ENCODE peak calls at places on chromosome 15, in nine cellular contexts. O, P, I, H, J, Q, A, E and W are unnamed samples.

GRCh38 chr15:57694264-57694663 is 12.2 kb upstream of the POLR2M start:
- DNase-seq in O (no peak), P (no peak), I (no peak), H (no peak), J (no peak), Q (no peak), A (no peak), E (no peak), W (no peak)

GRCh38 chr15:95598456-95598855 is 732.0 kb upstream of the NR2F2 start:
- DNase-seq in O (no peak), P (no peak), I (no peak), H (no peak), J (no peak), Q (no peak), A (no peak), E (no peak), W (no peak)

GRCh38 chr15:57298204-57298603 is 78.1 kb upstream of the CGNL1 start:
- DNase-seq in O (no peak), P (no peak), I (no peak), H (no peak), J (no peak), Q (no peak), A (no peak), E (no peak), W (no peak)

GRCh38 chr15:32866486-32867312 is 148.9 kb downstream of the GREM1 start:
- DNase-seq in O (no peak), P (peak), I (peak), H (no peak), J (no peak), Q (no peak), A (no peak), E (no peak), W (peak)

GRCh38 chr15:70504305-70504951 is 258.9 kb downstream of the UACA start:
- DNase-seq in O (peak), P (no peak), I (peak), H (peak), J (no peak), Q (peak), A (peak), E (no peak), W (peak)

GRCh38 chr15:66981746-66982145 is 83.7 kb upstream of the SMAD3 start:
- DNase-seq in O (no peak), P (no peak), I (no peak), H (no peak), J (peak), Q (no peak), A (no peak), E (no peak), W (no peak)

GRCh38 chr15:90413411-90414379 is 25.7 kb downstream of the IQGAP1 start:
- DNase-seq in O (peak), P (no peak), I (no peak), H (no peak), J (no peak), Q (peak), A (no peak), E (no peak), W (peak)

GRCh38 chr15:62242999-62243398 is 77.9 kb upstream of the C2CD4B start:
- DNase-seq in O (no peak), P (no peak), I (no peak), H (no peak), J (no peak), Q (no peak), A (no peak), E (no peak), W (no peak)

GRCh38 chr15:88072598-88073385 is 183.7 kb downstream of the NTRK3 start:
- DNase-seq in O (no peak), P (no peak), I (no peak), H (no peak), J (peak), Q (no peak), A (no peak), E (no peak), W (no peak)

GRCh38 chr15:60584355-60585023 is 105.5 kb upstream of the ICE2 start:
- DNase-seq in O (no peak), P (no peak), I (no peak), H (no peak), J (no peak), Q (no peak), A (no peak), E (no peak), W (no peak)

GRCh38 chr15:38176696-38177095 is 75.9 kb upstream of the SPRED1 start:
- DNase-seq in O (no peak), P (no peak), I (no peak), H (no peak), J (no peak), Q (no peak), A (no peak), E (no peak), W (no peak)

GRCh38 chr15:57550640-57551039 is 41.1 kb upstream of the MYZAP start:
- DNase-seq in O (peak), P (no peak), I (no peak), H (no peak), J (no peak), Q (no peak), A (no peak), E (no peak), W (no peak)

GRCh38 chr15:38260077-38260476 is 7.4 kb downstream of the SPRED1 start:
- DNase-seq in O (no peak), P (no peak), I (no peak), H (no peak), J (peak), Q (peak), A (no peak), E (no peak), W (no peak)

GRCh38 chr15:73127302-73127936 is 75.2 kb downstream of the NEO1 start:
- DNase-seq in O (no peak), P (peak), I (peak), H (peak), J (peak), Q (peak), A (peak), E (no peak), W (peak)

GRCh38 chr15:87610366-87610765 is 646.2 kb downstream of the NTRK3 start:
- DNase-seq in O (no peak), P (no peak), I (no peak), H (no peak), J (no peak), Q (peak), A (no peak), E (no peak), W (no peak)

GRCh38 chr15:101016581-101016980 is 97.4 kb downstream of the LRRK1 start:
- DNase-seq in O (no peak), P (no peak), I (no peak), H (no peak), J (no peak), Q (no peak), A (peak), E (peak), W (no peak)

DNA sequence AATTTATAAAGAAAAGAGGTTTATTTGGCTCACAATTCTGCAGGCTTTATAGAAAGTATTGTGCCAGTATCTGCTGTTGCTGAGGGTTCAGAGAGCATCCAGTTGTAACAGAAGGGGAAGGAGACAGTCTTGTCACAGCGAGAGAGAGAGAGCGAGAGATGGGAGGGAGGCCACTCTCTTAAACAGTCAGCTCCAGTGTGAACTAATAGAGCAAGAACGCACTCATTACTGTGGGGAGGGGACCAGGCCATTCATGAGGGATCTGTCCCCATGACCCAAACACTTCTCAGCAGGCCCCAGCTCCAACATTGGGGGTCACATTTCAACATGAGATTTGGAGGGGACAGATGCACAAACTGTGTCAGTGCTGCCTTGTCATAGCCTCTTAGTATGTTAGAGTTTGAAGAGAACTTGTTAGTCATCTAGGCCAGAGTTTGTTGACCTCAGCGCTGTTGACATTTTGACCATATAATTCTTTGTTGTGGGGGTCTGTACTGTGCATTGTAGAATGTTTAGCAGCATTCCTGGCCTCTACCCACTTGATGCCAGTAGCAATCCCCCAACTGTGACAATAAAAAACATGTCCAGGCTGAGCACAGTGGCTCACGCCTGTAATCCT is 15.3 kb downstream of the STARD9 start:
- DNase-seq in O (no peak), P (no peak), I (no peak), H (no peak), J (no peak), Q (no peak), A (no peak), E (no peak), W (no peak)
- TF ChIP-seq CTCF in O (no peak), P (no peak), I (no peak), H (no peak), J (no peak), Q (no peak), A (no peak), E (no peak), W (no peak)

GRCh38 chr15:42510258-42511009 is 15.0 kb downstream of the SNAP23 start:
- DNase-seq in O (no peak), P (no peak), I (no peak), H (no peak), J (no peak), Q (no peak), A (no peak), E (no peak), W (no peak)

GRCh38 chr15:42511010-42511396 is 15.6 kb downstream of the SNAP23 start:
- DNase-seq in O (no peak), P (no peak), I (no peak), H (no peak), J (no peak), Q (peak), A (no peak), E (no peak), W (no peak)

GRCh38 chr15:42507514-42507913 is 12.1 kb downstream of the SNAP23 start:
- DNase-seq in O (no peak), P (no peak), I (no peak), H (no peak), J (no peak), Q (no peak), A (no peak), E (no peak), W (no peak)

GRCh38 chr15:42504631-42505030 is 9.2 kb downstream of the SNAP23 start:
- DNase-seq in O (no peak), P (no peak), I (no peak), H (no peak), J (no peak), Q (no peak), A (no peak), E (no peak), W (no peak)

GRCh38 chr15:42508263-42508690 is 12.8 kb downstream of the SNAP23 start:
- DNase-seq in O (no peak), P (no peak), I (no peak), H (no peak), J (peak), Q (no peak), A (peak), E (no peak), W (peak)
- H3K27ac ChIP-seq in O (no peak), P (no peak), I (no peak), H (no peak), J (no peak), Q (no peak), A (peak), E (peak), W (peak)

GRCh38 chr15:44300567-44300966 is 12.0 kb downstream of the GOLM2 start:
- DNase-seq in O (no peak), P (no peak), I (peak), H (no peak), J (no peak), Q (no peak), A (no peak), E (no peak), W (no peak)

GRCh38 chr15:44299997-44300396 is 11.5 kb downstream of the GOLM2 start:
- DNase-seq in O (no peak), P (no peak), I (no peak), H (no peak), J (no peak), Q (no peak), A (no peak), E (no peak), W (no peak)

GRCh38 chr15:44295909-44296420 is 7.4 kb downstream of the GOLM2 start:
- DNase-seq in O (no peak), P (no peak), I (no peak), H (no peak), J (no peak), Q (no peak), A (no peak), E (no peak), W (no peak)

GRCh38 chr15:44296625-44297524 is 8.4 kb downstream of the GOLM2 start:
- DNase-seq in O (peak), P (peak), I (peak), H (no peak), J (peak), Q (peak), A (no peak), E (no peak), W (no peak)

GRCh38 chr15:44298878-44299277 is 10.4 kb downstream of the GOLM2 start:
- DNase-seq in O (peak), P (peak), I (no peak), H (no peak), J (peak), Q (no peak), A (no peak), E (no peak), W (no peak)
- TF ChIP-seq CTCF in O (peak), P (peak), I (peak), H (peak), J (peak), Q (peak), A (peak), E (peak), W (no peak)

GRCh38 chr15:99109555-99110021 is 4.7 kb downstream of the SYNM start:
- DNase-seq in O (no peak), P (no peak), I (no peak), H (no peak), J (no peak), Q (no peak), A (no peak), E (no peak), W (no peak)
- H3K27ac ChIP-seq in O (no peak), P (no peak), I (no peak), H (no peak), J (no peak), Q (no peak), A (no peak), E (no peak), W (no peak)

GRCh38 chr15:52678036-52678467 is 1.1 kb downstream of the ATOSA start:
- DNase-seq in O (no peak), P (peak), I (no peak), H (peak), J (peak), Q (peak), A (peak), E (peak), W (peak)
- TF ChIP-seq CTCF in O (no peak), P (peak), I (no peak), H (peak), J (peak), Q (peak), A (no peak), E (peak), W (no peak)

DNA sequence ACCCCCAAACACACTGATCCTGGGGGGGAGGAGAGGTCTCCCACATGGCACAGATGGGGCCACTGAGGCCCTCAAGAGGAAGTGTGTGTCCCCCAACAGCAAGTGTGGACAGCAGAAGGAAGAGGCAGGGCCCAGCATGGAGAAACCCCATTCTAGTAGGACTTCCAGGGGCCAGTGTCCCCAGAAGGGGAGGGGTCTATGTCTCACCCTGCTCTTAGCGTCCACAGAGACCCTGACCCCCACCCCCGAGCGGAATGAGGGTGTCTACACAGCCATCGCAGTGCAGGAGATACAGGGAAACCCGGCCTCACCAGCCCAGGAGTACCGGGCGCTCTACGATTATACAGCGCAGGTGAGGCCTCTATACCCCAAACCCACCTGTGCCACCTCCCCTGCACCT is 35.3 kb downstream of the TSPAN3 start:
- DNase-seq in O (no peak), P (no peak), I (no peak), H (no peak), J (no peak), Q (no peak), A (peak), E (peak), W (peak)
- H3K27ac ChIP-seq in O (no peak), P (no peak), I (no peak), H (no peak), J (no peak), Q (no peak), A (no peak), E (no peak), W (no peak)

GRCh38 chr15:77907824-77908751 is 169.4 kb downstream of the TBC1D2B start:
- DNase-seq in O (peak), P (no peak), I (peak), H (peak), J (peak), Q (peak), A (peak), E (peak), W (peak)
- TF ChIP-seq CTCF in O (no peak), P (no peak), I (no peak), H (peak), J (peak), Q (peak), A (peak), E (peak), W (no peak)

DNA sequence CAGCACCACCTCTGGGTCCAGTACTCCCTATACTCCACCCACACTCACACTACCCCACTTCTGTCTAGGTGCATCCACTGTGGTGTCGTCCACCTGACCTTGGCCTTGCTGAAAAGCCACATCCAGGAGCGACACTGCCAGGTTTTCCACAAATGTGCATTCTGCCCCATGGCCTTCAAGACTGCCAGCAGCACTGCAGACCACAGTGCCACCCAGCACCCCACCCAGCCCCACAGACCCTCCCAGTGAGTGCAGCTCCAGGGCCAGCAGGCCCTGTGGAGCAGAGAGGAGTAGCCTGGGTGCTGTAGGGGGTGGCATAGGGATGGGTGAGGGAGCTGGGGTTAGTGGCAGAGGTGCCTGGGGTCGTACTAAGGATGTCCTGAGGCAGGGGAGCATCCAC is 19.4 kb upstream of the ALPK3 start:
- DNase-seq in O (no peak), P (no peak), I (no peak), H (no peak), J (no peak), Q (no peak), A (no peak), E (no peak), W (no peak)
- H3K27ac ChIP-seq in O (no peak), P (no peak), I (no peak), H (no peak), J (no peak), Q (peak), A (no peak), E (no peak), W (no peak)